ENCODE peak calls at places on chromosome 17, in nine cellular contexts. R is G401; L is CD8-positive, alpha-beta memory T cell; X is stimulated activated effector memory CD8-positive, alpha-beta T cell treated with anti-CD3 and anti-CD28 coated beads, Interleukin-12 subunit alpha, Interleukin-12 subunit beta, amount 100 ng/mL, for 72 hours; F is cardiac fibroblast; B is tibial nerve; E is CD4-positive, CD25-positive, alpha-beta regulatory T cell; A is heart left ventricle; Y is spleen. I is an unnamed sample.
A peak's percentile ranks its signal among the peaks of the same experiment; 100 is the strongest.

GRCh38 chr17:55607736-55608341 is 96.6 kb upstream of the SMIM36 start:
- DNase-seq in R (no peak), L (no peak), X (no peak), F (peak; percentile 25), B (peak; percentile 40), E (no peak), A (peak; percentile 32), Y (no peak), I (no peak)

GRCh38 chr17:46002311-46002972 is 3.4 kb downstream of the STH start:
- DNase-seq in R (peak; percentile 88), L (peak; percentile 62), X (peak; percentile 87), F (peak; percentile 68), B (peak; percentile 81), E (peak; percentile 54), A (peak; percentile 55), Y (peak; percentile 88), I (peak; percentile 30)

GRCh38 chr17:78804777-78805176 is 22.7 kb upstream of the CYTH1 start:
- DNase-seq in R (no peak), L (no peak), X (peak; percentile 76), F (no peak), B (no peak), E (no peak), A (peak; percentile 43), Y (no peak), I (no peak)

GRCh38 chr17:60744355-60744958 is 66.8 kb downstream of the BCAS3 start:
- DNase-seq in R (no peak), L (no peak), X (no peak), F (peak; percentile 8), B (no peak), E (no peak), A (no peak), Y (no peak), I (no peak)

GRCh38 chr17:40936437-40936971 is 942 bp downstream of the KRT23 start:
- DNase-seq in R (no peak), L (no peak), X (no peak), F (no peak), B (no peak), E (no peak), A (no peak), Y (peak; percentile 67), I (no peak)

GRCh38 chr17:65194670-65195334 is 57.6 kb downstream of the RGS9 start:
- DNase-seq in R (no peak), L (no peak), X (no peak), F (no peak), B (no peak), E (no peak), A (no peak), Y (no peak), I (no peak)

GRCh38 chr17:48590603-48591161 is 641 bp upstream of the HOXB3 start:
- DNase-seq in R (no peak), L (no peak), X (no peak), F (no peak), B (no peak), E (no peak), A (no peak), Y (no peak), I (no peak)

GRCh38 chr17:61000911-61001310 is 323.3 kb downstream of the BCAS3 start:
- DNase-seq in R (peak; percentile 8), L (no peak), X (no peak), F (peak; percentile 82), B (no peak), E (no peak), A (no peak), Y (no peak), I (no peak)

GRCh38 chr17:32100971-32101631 is 41.2 kb upstream of the RHOT1 start:
- DNase-seq in R (peak; percentile 54), L (no peak), X (no peak), F (no peak), B (no peak), E (no peak), A (no peak), Y (no peak), I (no peak)

GRCh38 chr17:29617481-29618271 is 5.0 kb downstream of the CORO6 start:
- DNase-seq in R (peak; percentile 42), L (peak; percentile 84), X (peak; percentile 92), F (peak; percentile 71), B (no peak), E (peak; percentile 82), A (peak; percentile 73), Y (peak; percentile 99), I (no peak)

GRCh38 chr17:61492759-61493526 is 40.7 kb downstream of the TBX4 start:
- DNase-seq in R (no peak), L (no peak), X (no peak), F (no peak), B (no peak), E (no peak), A (no peak), Y (no peak), I (no peak)

GRCh38 chr17:2235792-2236365 is 67.7 kb downstream of the SMG6 start:
- DNase-seq in R (no peak), L (no peak), X (no peak), F (peak; percentile 80), B (no peak), E (no peak), A (peak; percentile 46), Y (no peak), I (no peak)

GRCh38 chr17:3551189-3551588 is 6.4 kb downstream of the TRPV3 start:
- DNase-seq in R (no peak), L (no peak), X (no peak), F (no peak), B (no peak), E (no peak), A (no peak), Y (no peak), I (no peak)